ENCODE peak calls at places on chromosomes 6 and 20, in four cellular contexts. O is gastrocnemius medialis, J is right cardiac atrium, R is mesenchymal stem cell. L is an unnamed sample.

GRCh38 chr6:17630511-17631073 is 30.5 kb downstream of the FAM8A1 start:
- DNase-seq in O (no peak), J (no peak), R (peak), L (no peak)

GRCh38 chr20:22821081-22821480 is 214.0 kb upstream of the SSTR4 start:
- DNase-seq in O (no peak), J (no peak), R (no peak), L (no peak)

GRCh38 chr6:5318617-5319016 is 57.3 kb downstream of the FARS2 start:
- DNase-seq in O (no peak), J (no peak), R (no peak), L (no peak)

GRCh38 chr6:118553132-118553531 is 5.0 kb downstream of the PLN start:
- DNase-seq in O (no peak), J (no peak), R (no peak), L (no peak)

GRCh38 chr6:142300758-142301251 is 1.0 kb upstream of the ADGRG6 start:
- DNase-seq in O (no peak), J (peak), R (peak), L (no peak)

GRCh38 chr6:2416128-2416712 is 170.8 kb upstream of the GMDS start:
- DNase-seq in O (no peak), J (no peak), R (no peak), L (no peak)

GRCh38 chr6:9623985-9624384 is 790.9 kb downstream of the TFAP2A start:
- DNase-seq in O (no peak), J (no peak), R (no peak), L (no peak)

GRCh38 chr6:150993253-150993652 is 127.8 kb downstream of the MTHFD1L start:
- DNase-seq in O (no peak), J (no peak), R (no peak), L (no peak)

GRCh38 chr6:129659590-129660345 is 50.2 kb downstream of the ARHGAP18 start:
- DNase-seq in O (no peak), J (peak), R (peak), L (no peak)

GRCh38 chr6:130593200-130593599 is 227.4 kb downstream of the TMEM200A start:
- DNase-seq in O (no peak), J (no peak), R (no peak), L (no peak)

GRCh38 chr6:119445666-119446622 is 96.4 kb upstream of the MAN1A1 start:
- DNase-seq in O (no peak), J (no peak), R (peak), L (no peak)

GRCh38 chr6:11021714-11022113 is 22.4 kb downstream of the ELOVL2 start:
- DNase-seq in O (no peak), J (no peak), R (no peak), L (no peak)

GRCh38 chr6:133894369-133894768 is 5.5 kb downstream of the TCF21 start:
- DNase-seq in O (no peak), J (no peak), R (no peak), L (no peak)
- H3K27ac ChIP-seq in O (no peak), J (peak), R (no peak), L (no peak)

DNA sequence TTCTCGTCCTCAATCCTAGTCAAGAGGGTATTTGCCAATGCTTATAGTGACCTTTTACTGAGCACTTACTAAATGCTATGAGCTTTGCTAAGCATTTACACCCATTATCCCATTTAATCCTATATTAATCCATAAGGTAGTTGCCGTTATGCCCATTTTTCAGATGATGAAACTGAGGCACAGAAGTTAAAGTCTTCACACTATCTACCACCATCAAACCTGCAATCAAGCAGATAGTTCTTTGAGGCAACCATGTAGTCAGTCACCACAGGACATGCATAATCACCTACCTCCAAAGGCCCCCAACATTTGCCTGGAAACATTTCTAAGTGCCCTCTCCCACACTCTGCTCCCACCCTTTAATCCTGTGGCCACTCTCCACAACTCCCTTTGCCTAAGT is 149.6 kb downstream of the LY86 start:
- DNase-seq in O (no peak), J (no peak), R (no peak), L (no peak)
- H3K4me3 ChIP-seq in O (no peak), J (no peak), R (no peak), L (no peak)

GRCh38 chr20:35146922-35147574 is at the start of gene EDEM2:
- DNase-seq in O (peak), J (peak), R (peak), L (peak)
- H3K27ac ChIP-seq in O (peak), J (peak), R (peak), L (no peak)

GRCh38 chr6:163711615-163712568 is 297.4 kb downstream of the QKI start:
- DNase-seq in O (peak), J (peak), R (no peak), L (no peak)
- H3K4me3 ChIP-seq in O (no peak), J (no peak), R (no peak), L (no peak)

DNA sequence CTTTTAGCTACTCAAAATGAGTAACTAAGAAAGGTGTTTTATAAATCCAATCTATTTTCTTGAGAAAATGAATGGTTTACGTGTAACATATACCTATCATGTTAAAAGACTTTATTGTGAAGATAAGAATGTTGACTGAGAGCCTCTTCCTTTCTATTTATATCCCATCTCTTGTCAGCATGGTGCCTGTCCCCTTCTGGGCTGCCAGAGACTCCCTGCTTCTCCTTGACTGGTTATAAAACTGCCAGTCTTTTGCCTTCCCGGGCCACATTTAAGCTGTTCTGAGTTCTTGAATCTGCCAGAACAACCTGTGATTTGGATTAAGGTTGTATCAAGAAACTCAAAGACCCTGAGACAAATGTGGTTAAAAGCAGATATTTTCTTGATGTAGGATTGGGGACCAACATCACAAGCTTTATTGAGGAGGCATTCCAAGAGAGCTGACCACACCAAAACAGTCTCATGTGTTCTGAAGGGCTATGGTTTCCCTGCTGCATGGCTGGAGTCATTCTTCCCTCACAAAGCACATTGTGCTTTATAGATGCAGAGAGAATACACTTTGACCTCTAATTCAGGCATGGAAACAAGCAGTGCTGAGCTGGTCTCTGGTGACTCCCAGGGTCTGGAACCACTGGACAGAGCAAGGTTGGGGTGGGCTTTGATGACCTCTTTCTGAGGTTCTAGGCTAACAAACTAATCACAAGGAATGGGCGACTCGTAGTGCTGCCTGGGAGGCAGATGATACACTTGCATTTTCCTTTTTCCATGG is 204.9 kb upstream of the PREP start:
- DNase-seq in O (no peak), J (no peak), R (no peak), L (no peak)
- H3K27ac ChIP-seq in O (no peak), J (peak), R (peak), L (no peak)